ENCODE peak calls at places on chromosomes 13 and 19, in ten cellular contexts. Y is coronary artery, H is astrocyte, R is prostate gland, L is psoas muscle, K is fibroblast of mammary gland, F is HFFc6, E is left ventricle myocardium inferior, G is PC-3, S is progenitor cell of endocrine pancreas. W is an unnamed sample.

GRCh38 chr13:110308377-110309158 is 1.5 kb downstream of the COL4A2 start:
- DNase-seq in R (no peak), K (peak; percentile 64), Y (peak; percentile 77), F (peak; percentile 51), E (no peak), S (peak; percentile 39), L (no peak), H (peak; percentile 59), G (peak; percentile 53), W (no peak)

GRCh38 chr19:4471400-4472173 is 510 bp upstream of the HDGFL2 start:
- DNase-seq in S (peak; percentile 93), Y (peak; percentile 99), K (peak; percentile 100), G (peak; percentile 100), F (peak; percentile 100), R (peak; percentile 99), H (peak; percentile 100), E (peak; percentile 98), L (peak; percentile 99), W (peak; percentile 97)

GRCh38 chr13:38661276-38661675 is 25.6 kb upstream of the FREM2 start:
- DNase-seq in L (no peak), S (no peak), K (peak; percentile 19), H (peak; percentile 24), Y (no peak), E (no peak), R (no peak), F (no peak), G (no peak), W (no peak)

GRCh38 chr19:41175825-41176734 is 16.9 kb upstream of the CYP2S1 start:
- DNase-seq in R (peak; percentile 74), E (peak; percentile 27), H (peak; percentile 73), L (no peak), Y (no peak), F (peak; percentile 70), S (no peak), G (peak; percentile 71), K (peak; percentile 59), W (peak; percentile 77)

GRCh38 chr13:101115762-101116161 is 300.5 kb downstream of the NALCN start:
- DNase-seq in G (peak; percentile 21), H (no peak), E (no peak), R (no peak), F (peak; percentile 6), S (no peak), L (no peak), Y (no peak), K (peak; percentile 10), W (no peak)

GRCh38 chr19:53927745-53928144 is 18.7 kb downstream of the CACNG7 start:
- DNase-seq in S (peak; percentile 73), L (no peak), E (no peak), K (peak; percentile 66), R (no peak), G (peak; percentile 78), F (peak; percentile 48), H (peak; percentile 51), Y (no peak), W (no peak)

GRCh38 chr13:71659427-71659826 is 207.6 kb downstream of the DACH1 start:
- DNase-seq in R (no peak), K (no peak), G (no peak), F (no peak), Y (no peak), L (no peak), E (no peak), S (no peak), H (peak; percentile 18), W (no peak)

GRCh38 chr19:29107831-29108230 is 105.1 kb downstream of the UQCRFS1 start:
- DNase-seq in F (no peak), K (no peak), S (no peak), Y (no peak), G (no peak), L (no peak), H (no peak), R (no peak), E (no peak), W (no peak)

GRCh38 chr13:54660277-54660676 is 1631.7 kb downstream of the OLFM4 start:
- DNase-seq in Y (no peak), F (no peak), S (no peak), L (no peak), H (no peak), E (no peak), K (no peak), R (no peak), G (no peak), W (no peak)

GRCh38 chr13:33249894-33250293 is 35.7 kb downstream of the STARD13 start:
- DNase-seq in F (no peak), G (no peak), K (no peak), Y (no peak), L (no peak), R (no peak), H (no peak), E (no peak), S (no peak), W (no peak)

GRCh38 chr19:17205237-17206140 is 9.7 kb upstream of the USE1 start:
- DNase-seq in R (peak; percentile 46), F (peak; percentile 49), S (peak; percentile 36), L (peak; percentile 76), E (peak; percentile 47), Y (no peak), K (peak; percentile 63), H (no peak), G (peak; percentile 64), W (peak; percentile 61)

GRCh38 chr13:33676700-33677048 is 141.3 kb upstream of the RFC3 start:
- DNase-seq in Y (no peak), L (peak; percentile 53), E (peak; percentile 31), H (peak; percentile 37), R (peak; percentile 65), G (peak; percentile 65), S (no peak), K (peak; percentile 48), F (peak; percentile 32), W (no peak)

GRCh38 chr13:34756572-34756971 is 185.5 kb upstream of the NBEA start:
- DNase-seq in G (no peak), Y (no peak), H (no peak), S (no peak), F (no peak), K (no peak), R (no peak), L (no peak), E (no peak), W (no peak)

GRCh38 chr19:46413262-46414031 is at the start of gene CCDC8:
- DNase-seq in F (peak; percentile 64), K (peak; percentile 95), L (peak; percentile 83), Y (peak; percentile 94), G (no peak), E (peak; percentile 89), S (peak; percentile 85), H (peak; percentile 95), R (peak; percentile 85), W (no peak)

GRCh38 chr13:45778897-45779296 is 72.7 kb downstream of the SIAH3 start:
- DNase-seq in S (no peak), H (no peak), Y (no peak), E (no peak), R (no peak), K (no peak), L (no peak), F (no peak), G (no peak), W (no peak)

GRCh38 chr19:23758187-23759074 is at the start of gene ZNF681:
- DNase-seq in Y (peak; percentile 91), H (peak; percentile 87), F (peak; percentile 86), K (peak; percentile 89), L (peak; percentile 90), G (peak; percentile 90), E (peak; percentile 89), R (peak; percentile 89), S (peak; percentile 67), W (peak; percentile 76)
- TF ChIP-seq CTCF in Y (no peak), H (peak; percentile 12), F (peak; percentile 56), K (no peak), L (no peak), G (no peak), E (peak; percentile 25), R (no peak), S (peak; percentile 34), W (no peak)

DNA sequence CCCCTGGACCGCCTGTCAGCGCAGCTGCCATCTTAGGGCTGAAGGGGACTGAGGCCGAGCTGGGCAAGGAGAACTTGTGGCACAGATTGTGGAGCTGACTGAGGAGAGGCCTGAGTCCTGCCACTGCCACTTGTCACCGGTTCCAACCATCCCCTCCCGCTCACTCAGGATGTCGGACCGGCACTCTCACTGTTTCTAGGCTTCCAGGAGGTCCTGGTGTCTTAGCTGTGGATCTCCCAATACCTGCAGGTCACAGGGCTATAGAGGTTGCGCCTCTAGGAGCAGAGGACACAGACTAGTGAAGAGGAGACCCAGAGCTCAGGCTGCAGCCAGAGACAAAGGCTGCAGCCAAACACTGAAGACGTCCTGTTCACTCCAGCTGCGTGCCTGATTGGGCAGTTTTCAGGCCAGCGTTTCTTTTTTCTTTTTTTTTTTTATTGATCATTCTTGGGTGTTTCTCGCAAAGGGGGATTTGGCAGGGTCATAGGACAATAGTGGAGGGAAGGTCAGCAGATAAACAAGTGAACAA is 15.3 kb upstream of the ZNF486 start:
- DNase-seq in R (no peak), G (no peak), S (no peak), L (no peak), F (no peak), K (no peak), H (no peak), Y (no peak), E (no peak), W (no peak)
- TF ChIP-seq CTCF in R (no peak), G (no peak), S (no peak), L (no peak), F (no peak), K (no peak), H (no peak), Y (no peak), E (no peak), W (no peak)

GRCh38 chr13:47455581-47455980 is 545.5 kb downstream of the SUCLA2 start:
- DNase-seq in H (no peak), E (no peak), G (peak; percentile 51), K (peak; percentile 52), S (no peak), L (no peak), R (no peak), Y (no peak), F (peak; percentile 21), W (no peak)
- TF ChIP-seq CTCF in H (no peak), E (no peak), G (peak; percentile 55), K (peak; percentile 22), S (peak; percentile 11), L (no peak), R (no peak), Y (no peak), F (peak; percentile 31), W (no peak)

GRCh38 chr19:1106841-1107654 is 3.3 kb downstream of the GPX4 start:
- DNase-seq in Y (no peak), E (no peak), F (no peak), K (peak; percentile 60), R (no peak), G (peak; percentile 60), S (no peak), L (no peak), H (peak; percentile 46), W (no peak)
- TF ChIP-seq CTCF in Y (no peak), E (no peak), F (peak; percentile 43), K (peak; percentile 18), R (no peak), G (peak; percentile 37), S (no peak), L (no peak), H (no peak), W (no peak)

DNA sequence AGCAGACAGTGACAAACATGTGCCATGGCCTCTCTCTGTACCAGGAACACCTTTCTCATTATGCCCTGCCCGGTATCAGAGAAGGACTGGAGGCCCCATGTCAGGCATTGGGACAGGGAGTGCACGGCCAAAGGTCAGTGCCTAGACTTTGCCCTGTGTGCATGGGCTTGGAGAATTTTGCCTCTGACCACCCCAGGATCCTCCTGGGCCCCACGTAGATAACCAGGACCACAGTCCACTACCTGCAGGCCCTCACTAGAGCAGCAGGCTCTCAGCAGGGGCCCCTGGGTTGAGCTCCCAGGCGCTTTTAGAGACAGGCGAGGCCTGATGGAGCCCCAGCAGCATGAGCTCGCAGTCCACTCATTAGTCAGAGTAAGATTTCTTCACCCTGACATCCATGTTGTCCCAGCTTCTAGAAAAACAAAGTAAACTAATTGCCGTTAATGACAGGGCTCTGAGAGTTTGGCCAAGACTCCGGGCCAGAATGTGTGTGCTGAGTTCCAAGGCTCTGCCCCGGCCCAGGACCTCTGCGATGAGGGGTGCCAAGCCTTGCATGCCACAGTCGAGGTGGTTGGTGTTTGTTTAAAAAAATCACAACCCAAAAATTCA is 42.7 kb downstream of the CAPN12 start:
- DNase-seq in F (no peak), S (no peak), H (no peak), L (no peak), Y (no peak), E (no peak), K (no peak), G (no peak), R (no peak), W (no peak)
- TF ChIP-seq CTCF in F (no peak), S (no peak), H (no peak), L (no peak), Y (no peak), E (no peak), K (no peak), G (no peak), R (no peak), W (no peak)

W was measured in CD8-positive, alpha-beta T cell.